ENCODE peak calls at places on chromosomes 6 and 20, in five cellular contexts. E is neural progenitor cell, F is thoracic aorta, D is suprapubic skin, A is heart right ventricle. T is an unnamed sample.

GRCh38 chr20:48051810-48052491 is 266.7 kb upstream of the SULF2 start:
- DNase-seq in F (no peak), A (no peak), E (no peak), D (no peak), T (no peak)

GRCh38 chr6:145012039-145012662 is 723.2 kb downstream of the EPM2A start:
- DNase-seq in A (no peak), F (no peak), D (no peak), E (no peak), T (no peak)

GRCh38 chr6:21109421-21110178 is 484.0 kb upstream of the SOX4 start:
- DNase-seq in E (no peak), A (no peak), D (no peak), F (no peak), T (no peak)

GRCh38 chr6:28567506-28567905 is 41.8 kb downstream of the GPX5 start:
- DNase-seq in A (no peak), E (no peak), F (no peak), D (no peak), T (no peak)

GRCh38 chr20:17520583-17520982 is 10.6 kb downstream of the BFSP1 start:
- DNase-seq in A (no peak), E (no peak), D (no peak), F (no peak), T (no peak)

GRCh38 chr6:101178748-101179147 is 214.8 kb upstream of the GRIK2 start:
- DNase-seq in E (no peak), F (no peak), A (no peak), D (no peak), T (no peak)

GRCh38 chr6:82989891-82990290 is 75.8 kb downstream of the UBE3D start:
- DNase-seq in A (no peak), D (no peak), E (no peak), F (no peak), T (no peak)

GRCh38 chr6:2476376-2476775 is 231.0 kb upstream of the GMDS start:
- DNase-seq in E (no peak), D (no peak), A (no peak), F (no peak), T (no peak)

GRCh38 chr20:47761478-47762047 is 23.7 kb downstream of the SULF2 start:
- DNase-seq in A (no peak), D (no peak), E (peak), F (no peak), T (no peak)

GRCh38 chr20:831956-832355 is 1.6 kb upstream of the FAM110A start:
- DNase-seq in A (no peak), D (no peak), F (no peak), E (no peak), T (no peak)

DNA sequence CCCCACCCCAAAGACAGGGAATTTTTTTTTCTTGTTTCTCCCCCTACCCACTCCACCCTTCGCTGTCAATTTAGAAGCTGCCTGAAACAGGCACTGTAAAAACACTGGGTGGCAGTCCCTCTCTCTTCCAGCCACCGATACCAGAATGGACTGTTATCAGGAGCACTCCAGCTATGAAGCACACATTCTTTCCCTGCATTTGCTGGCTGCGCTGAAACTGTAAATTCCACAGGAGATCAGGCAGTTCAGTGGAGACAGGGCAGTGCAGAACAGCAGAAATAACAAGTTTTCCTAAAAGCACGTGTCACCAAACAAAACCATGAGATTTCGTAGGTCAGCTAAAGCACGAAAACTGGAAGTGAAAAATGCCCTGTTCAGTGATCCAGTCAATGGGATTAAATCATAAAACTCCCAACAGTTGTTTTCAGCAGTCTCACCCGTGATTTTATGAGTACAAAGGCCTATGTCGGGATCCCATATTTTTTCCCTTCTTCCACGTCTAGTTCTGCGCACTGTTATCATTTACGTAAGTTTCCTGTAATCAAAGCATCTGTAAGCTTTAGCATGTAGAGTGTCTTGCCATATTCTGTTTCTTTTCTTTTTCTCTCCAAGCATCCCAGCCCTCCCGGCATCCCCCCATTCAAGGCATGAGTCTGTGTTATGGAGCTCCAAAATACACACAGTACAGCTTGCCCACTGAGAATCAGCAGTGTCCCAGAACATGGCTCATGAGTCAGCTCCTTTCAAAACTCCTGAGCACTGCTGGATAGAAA is 359.9 kb upstream of the EPHA7 start:
- DNase-seq in D (no peak), A (peak), F (no peak), E (peak), T (no peak)
- H3K4me3 ChIP-seq in D (no peak), A (peak), F (peak), E (no peak), T (no peak)

DNA sequence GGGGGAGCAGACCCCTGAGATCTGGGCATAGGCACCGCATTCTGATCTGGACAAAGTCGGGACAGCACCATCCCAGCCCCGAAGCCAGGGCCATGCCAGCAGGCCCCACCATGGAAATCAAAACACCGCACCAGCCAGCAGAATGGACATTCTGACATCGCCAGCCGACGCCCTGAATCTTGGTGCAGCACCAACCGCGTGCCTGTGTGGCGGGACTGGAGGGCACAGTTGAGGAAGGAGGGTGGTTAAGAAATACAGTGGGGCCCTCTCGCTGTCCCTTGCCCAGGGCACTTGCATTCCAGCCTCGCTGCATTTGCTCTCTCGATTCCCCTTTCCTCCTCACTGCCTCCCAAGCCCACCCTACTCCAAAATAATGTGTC is 2.0 kb downstream of the NNAT start:
- DNase-seq in D (no peak), A (no peak), F (no peak), E (no peak), T (no peak)
- H3K27ac ChIP-seq in D (no peak), A (no peak), F (no peak), E (no peak), T (peak)

DNA sequence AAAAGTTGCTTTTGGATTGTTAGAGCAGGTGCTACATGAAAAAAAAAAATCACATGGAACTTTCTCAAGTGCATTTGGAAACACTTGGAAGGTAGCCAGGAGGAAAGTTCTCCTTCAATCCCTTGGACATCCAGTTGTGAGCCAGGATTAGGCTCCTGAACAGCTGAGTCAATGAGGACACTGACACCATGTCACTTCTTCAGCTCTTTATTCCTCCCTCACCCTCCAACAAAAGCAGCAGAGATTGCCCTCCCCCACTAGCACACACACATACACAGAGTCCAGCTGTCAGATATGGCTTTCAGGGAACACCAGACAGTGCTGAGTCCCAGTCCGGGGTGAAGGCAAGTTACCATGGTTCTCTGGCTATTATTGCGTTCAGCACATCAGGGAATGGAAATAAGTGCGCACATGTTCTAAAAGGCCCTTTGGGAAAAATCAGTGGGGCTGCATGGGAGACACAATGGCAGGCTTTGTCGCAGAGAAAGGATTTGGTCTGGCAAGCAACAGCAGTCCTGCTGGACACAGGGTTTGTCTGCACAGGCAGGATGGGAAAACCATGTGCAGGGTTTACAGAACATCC is 124.7 kb upstream of the MARCKS start:
- DNase-seq in A (peak), E (peak), F (no peak), D (no peak), T (peak)
- H3K4me3 ChIP-seq in A (peak), E (peak), F (no peak), D (no peak), T (no peak)

DNA sequence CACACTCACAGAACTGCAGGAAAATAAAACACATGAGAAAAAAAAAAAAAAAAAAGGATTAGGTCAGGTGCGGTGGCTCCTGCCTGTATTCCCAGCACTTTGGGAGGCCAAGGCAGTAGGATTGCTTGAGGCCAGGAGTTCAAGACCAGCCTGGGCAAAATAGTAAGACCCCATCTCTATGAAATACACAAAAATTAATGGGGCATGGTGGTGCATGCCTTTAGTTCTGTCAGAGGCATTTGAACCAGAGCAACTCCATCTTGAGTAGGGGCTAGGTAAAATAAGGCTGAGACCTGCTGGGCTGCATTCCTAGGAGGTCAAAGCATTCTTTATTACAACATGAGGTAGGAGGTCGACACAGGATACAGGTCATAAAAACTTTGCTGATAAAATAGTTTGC is 39.0 kb upstream of the JARID2 start:
- DNase-seq in D (no peak), E (no peak), A (no peak), F (no peak), T (no peak)
- H3K27ac ChIP-seq in D (no peak), E (no peak), A (no peak), F (no peak), T (no peak)

GRCh38 chr6:34229877-34230276 is 6.8 kb upstream of the HMGA1 start:
- DNase-seq in A (no peak), F (no peak), E (no peak), D (no peak), T (no peak)

GRCh38 chr6:34226731-34227586 is 9.7 kb upstream of the HMGA1 start:
- DNase-seq in F (no peak), D (no peak), A (no peak), E (peak), T (no peak)

GRCh38 chr6:34225551-34225950 is 11.1 kb upstream of the HMGA1 start:
- DNase-seq in D (no peak), A (no peak), F (no peak), E (no peak), T (no peak)

GRCh38 chr6:34226066-34226465 is 10.6 kb upstream of the HMGA1 start:
- DNase-seq in D (no peak), A (no peak), F (no peak), E (no peak), T (no peak)

GRCh38 chr6:34227656-34228421 is 8.8 kb upstream of the HMGA1 start:
- DNase-seq in D (no peak), A (no peak), E (no peak), F (no peak), T (no peak)
- H3K4me3 ChIP-seq in D (no peak), A (no peak), E (no peak), F (no peak), T (no peak)

GRCh38 chr6:30880563-30881252 is 3.6 kb upstream of the DDR1 start:
- DNase-seq in D (no peak), A (no peak), F (no peak), E (peak), T (no peak)
- H3K27ac ChIP-seq in D (no peak), A (no peak), F (no peak), E (peak), T (peak)

GRCh38 chr20:19019734-19020364 is 192.6 kb upstream of the SLC24A3 start:
- DNase-seq in E (no peak), F (no peak), D (no peak), A (no peak), T (no peak)

GRCh38 chr20:19015326-19015725 is 197.1 kb upstream of the SLC24A3 start:
- DNase-seq in E (peak), D (no peak), F (no peak), A (no peak), T (no peak)

GRCh38 chr20:19015890-19016465 is 196.5 kb upstream of the SLC24A3 start:
- DNase-seq in E (no peak), A (no peak), F (no peak), D (no peak), T (no peak)

GRCh38 chr20:19013907-19014306 is 198.5 kb upstream of the SLC24A3 start:
- DNase-seq in D (no peak), A (no peak), E (no peak), F (no peak), T (no peak)

GRCh38 chr20:19017104-19017690 is 195.2 kb upstream of the SLC24A3 start:
- DNase-seq in E (no peak), F (no peak), D (no peak), A (no peak), T (no peak)
- H3K4me3 ChIP-seq in E (no peak), F (no peak), D (no peak), A (no peak), T (no peak)

GRCh38 chr20:50408526-50409364 is 101.4 kb upstream of the PTPN1 start:
- DNase-seq in A (no peak), F (no peak), D (no peak), E (no peak), T (no peak)

GRCh38 chr20:50412069-50412468 is 98.1 kb upstream of the PTPN1 start:
- DNase-seq in A (no peak), D (no peak), E (no peak), F (no peak), T (no peak)

GRCh38 chr20:50409495-50409894 is 100.7 kb upstream of the PTPN1 start:
- DNase-seq in F (no peak), E (no peak), D (no peak), A (no peak), T (no peak)

GRCh38 chr20:50412499-50412898 is 97.7 kb upstream of the PTPN1 start:
- DNase-seq in E (no peak), F (no peak), D (no peak), A (no peak), T (no peak)

DNA sequence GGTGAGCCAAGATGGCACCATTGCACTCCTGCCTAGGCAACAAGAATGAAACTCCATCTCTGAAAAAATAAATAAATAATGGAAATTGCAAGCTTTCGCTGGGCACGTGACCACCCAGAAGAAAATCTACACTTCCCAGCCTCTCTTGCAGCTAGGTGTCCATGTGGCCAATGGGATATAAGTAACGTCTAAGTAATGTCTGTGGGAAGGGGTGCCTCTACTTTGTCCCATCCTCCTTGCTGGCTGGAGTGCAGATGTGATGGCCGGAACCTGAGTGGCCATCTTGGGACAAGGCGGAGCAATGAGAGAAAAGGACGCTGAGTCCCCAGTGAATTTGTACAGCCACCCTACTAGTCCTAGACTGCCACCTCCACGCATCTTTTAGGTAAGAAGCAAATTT is 99.8 kb upstream of the PTPN1 start:
- DNase-seq in E (no peak), D (no peak), A (no peak), F (no peak), T (no peak)
- H3K27ac ChIP-seq in E (no peak), D (peak), A (peak), F (no peak), T (no peak)

GRCh38 chr20:29689411-29690225 is 1567.8 kb upstream of the DEFB115 start:
- DNase-seq in A (peak), E (no peak), D (no peak), F (no peak), T (no peak)
- H3K4me3 ChIP-seq in A (peak), E (no peak), D (peak), F (no peak), T (peak)

T was measured in breast epithelium.